ENCODE peak calls at places on chromosomes 11 and 22, in seven cellular contexts. S, R, Q, W, D, C and Y are unnamed samples. For H3K27me3, the result is how much of the 10 kb centered on the place peaks cover.

GRCh38 chr11:12773591-12773990 is 99.4 kb downstream of the TEAD1 start:
- DNase-seq in S (no peak), R (no peak), Q (no peak), W (no peak), D (no peak), C (no peak), Y (no peak)

GRCh38 chr22:27060188-27060587 is 402.8 kb downstream of the MIAT start:
- DNase-seq in S (no peak), R (no peak), Q (no peak), W (no peak), D (no peak), C (no peak), Y (no peak)

GRCh38 chr11:78138694-78139421 is 568 bp downstream of the ALG8 start:
- DNase-seq in S (no peak), R (no peak), Q (peak), W (no peak), D (peak), C (peak), Y (no peak)

GRCh38 chr11:8032122-8032521 is 45.0 kb downstream of the EIF3F start:
- DNase-seq in S (no peak), R (no peak), Q (no peak), W (no peak), D (no peak), C (no peak), Y (no peak)

GRCh38 chr22:23073506-23074229 is 3.3 kb downstream of the GNAZ start:
- DNase-seq in S (peak), R (no peak), Q (no peak), W (no peak), D (no peak), C (no peak), Y (no peak)

GRCh38 chr11:43504316-43504950 is 145.7 kb downstream of the TTC17 start:
- DNase-seq in S (no peak), R (no peak), Q (no peak), W (no peak), D (no peak), C (peak), Y (no peak)

GRCh38 chr22:20441631-20442484 is 4.2 kb upstream of the SCARF2 start:
- DNase-seq in S (peak), R (no peak), Q (no peak), W (no peak), D (no peak), C (peak), Y (peak)

GRCh38 chr11:2789791-2790580 is 90.2 kb upstream of the KCNQ1OT1 start:
- DNase-seq in S (peak), R (no peak), Q (peak), W (no peak), D (peak), C (no peak), Y (peak)

GRCh38 chr22:47154621-47155081 is 392.2 kb downstream of the TBC1D22A start:
- DNase-seq in S (no peak), R (peak), Q (no peak), W (no peak), D (no peak), C (peak), Y (peak)

GRCh38 chr11:104433751-104434150 is 269.8 kb upstream of the PDGFD start:
- DNase-seq in S (no peak), R (no peak), Q (no peak), W (no peak), D (no peak), C (peak), Y (no peak)

GRCh38 chr22:20777420-20778177 is 3.7 kb downstream of the SERPIND1 start:
- DNase-seq in S (peak), R (peak), Q (peak), W (no peak), D (peak), C (peak), Y (no peak)

GRCh38 chr11:20035701-20036601 is 124.3 kb downstream of the DBX1 start:
- DNase-seq in S (no peak), R (peak), Q (no peak), W (no peak), D (peak), C (peak), Y (no peak)

GRCh38 chr22:49155039-49155808 is 672.4 kb downstream of the BRD1 start:
- DNase-seq in S (no peak), R (no peak), Q (no peak), W (no peak), D (no peak), C (no peak), Y (no peak)

GRCh38 chr11:47552086-47552580 is 799 bp downstream of the CELF1 start:
- DNase-seq in S (no peak), R (no peak), Q (peak), W (no peak), D (peak), C (peak), Y (peak)

GRCh38 chr11:130710022-130710421 is 206.3 kb downstream of the SNX19 start:
- DNase-seq in S (no peak), R (no peak), Q (no peak), W (no peak), D (no peak), C (no peak), Y (no peak)

GRCh38 chr11:14308114-14308896 is 50.7 kb downstream of the RRAS2 start:
- DNase-seq in S (no peak), R (no peak), Q (no peak), W (no peak), D (no peak), C (peak), Y (no peak)

GRCh38 chr22:28051787-28052356 is 132.8 kb upstream of the PITPNB start:
- DNase-seq in S (peak), R (no peak), Q (peak), W (no peak), D (peak), C (peak), Y (peak)

DNA sequence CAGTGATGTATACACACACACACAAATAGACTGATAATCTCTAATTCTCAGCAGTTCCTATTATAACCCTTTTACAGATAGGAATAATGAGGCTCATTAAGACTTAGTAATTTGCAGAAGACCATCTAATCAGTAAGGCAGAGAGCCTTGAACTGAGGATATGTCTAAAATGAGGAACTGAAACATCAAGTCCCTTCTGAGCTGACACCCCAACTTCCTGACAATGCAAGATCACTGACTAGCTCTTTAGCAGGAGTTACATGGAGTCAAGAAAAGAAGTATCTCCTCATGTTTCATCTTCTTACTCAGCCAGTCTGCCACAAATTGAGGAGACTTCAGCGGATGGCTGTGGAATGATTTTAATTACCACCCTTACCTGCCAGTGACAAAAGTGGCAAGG is 193.0 kb downstream of the MSANTD4 start:
- DNase-seq in S (no peak), R (no peak), Q (no peak), W (no peak), D (no peak), C (no peak), Y (no peak)
- H3K4me3 ChIP-seq in S (no peak), R (no peak), Q (no peak), W (no peak), D (no peak), C (no peak), Y (no peak)

GRCh38 chr11:107608809-107609208 is 17.9 kb downstream of the ELMOD1 start:
- DNase-seq in S (no peak), R (no peak), Q (no peak), W (no peak), D (no peak), C (no peak), Y (no peak)
- H3K27me3 ChIP-seq in S (under half), R (under half), Q (under half), W (half or more), D (under half), C (under half), Y (under half)

DNA sequence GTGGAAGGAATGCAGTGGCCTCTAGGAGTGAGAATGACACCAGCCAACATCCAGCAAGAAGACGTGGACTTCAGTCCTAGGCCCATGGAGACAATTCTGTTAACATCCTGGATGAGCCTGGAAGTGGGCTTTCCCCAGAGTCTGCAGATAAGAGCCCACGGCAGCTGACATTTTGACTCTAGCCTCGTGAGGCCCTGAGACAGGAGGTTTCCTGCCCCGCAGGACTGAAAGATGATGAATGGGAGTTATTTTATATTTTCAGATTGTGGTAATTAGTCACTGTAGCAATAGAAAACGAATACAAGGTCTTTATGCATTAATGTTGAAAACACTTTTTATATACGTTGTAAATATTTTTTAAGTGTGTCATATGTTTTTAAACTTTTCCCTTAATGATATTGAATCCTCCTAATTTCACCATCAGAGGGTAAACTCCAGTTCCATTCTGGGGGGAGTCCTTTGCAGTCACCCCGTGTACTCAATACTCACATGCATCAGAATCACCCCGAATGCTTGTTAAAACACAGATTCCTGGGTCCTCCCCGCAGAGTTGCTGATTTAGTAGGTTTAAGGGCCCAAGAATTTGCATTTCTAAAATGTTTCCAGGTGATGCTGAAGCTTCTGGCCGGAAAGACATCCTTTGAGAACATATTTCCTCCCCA is 545 bp upstream of the TPCN2 start:
- DNase-seq in S (no peak), R (no peak), Q (no peak), W (no peak), D (no peak), C (peak), Y (no peak)
- H3K4me3 ChIP-seq in S (peak), R (peak), Q (peak), W (peak), D (peak), C (peak), Y (peak)

DNA sequence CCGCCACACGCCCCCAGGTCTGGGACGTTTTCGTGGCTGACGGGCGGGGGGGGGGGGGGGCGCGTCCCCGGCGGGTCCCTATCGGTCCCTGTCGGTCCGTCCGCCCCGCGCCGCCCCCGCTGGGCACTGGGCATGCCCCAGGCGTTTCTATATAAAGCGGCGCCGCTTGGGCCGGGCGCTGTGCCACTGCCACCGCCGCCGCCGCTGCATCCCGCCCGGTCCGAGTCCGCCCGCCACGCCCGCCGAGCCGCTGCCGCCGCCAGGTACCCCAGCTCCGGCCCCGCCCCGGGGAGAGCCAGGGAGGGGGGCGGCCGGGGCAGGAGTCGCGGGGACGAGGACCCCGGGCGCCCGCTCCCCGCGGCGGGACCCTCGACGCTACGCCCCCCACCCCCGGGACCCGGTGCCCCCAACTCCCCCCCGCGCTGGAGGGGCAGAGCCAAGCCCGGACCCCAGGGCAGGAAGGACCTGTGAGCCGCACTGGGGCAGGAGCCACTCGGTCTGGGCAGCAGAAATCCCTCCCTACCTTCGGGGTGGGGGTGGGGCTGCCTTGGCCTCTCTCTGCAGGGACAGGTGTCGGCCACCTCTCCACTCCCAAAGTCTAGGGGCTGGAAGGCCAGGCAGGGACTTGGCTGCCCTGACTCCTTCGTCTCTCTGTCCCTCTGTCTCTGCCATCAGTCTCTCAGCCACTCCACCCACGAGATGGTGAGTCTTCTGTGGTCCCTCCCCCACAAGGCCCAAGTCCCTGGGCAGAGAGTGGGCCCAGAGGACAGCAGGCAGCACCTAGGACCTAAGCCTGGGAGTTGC is at the start of gene CARNS1:
- DNase-seq in S (no peak), R (no peak), Q (no peak), W (no peak), D (no peak), C (no peak), Y (peak)
- H3K27me3 ChIP-seq in S (under half), R (under half), Q (under half), W (under half), D (under half), C (under half), Y (under half)

DNA sequence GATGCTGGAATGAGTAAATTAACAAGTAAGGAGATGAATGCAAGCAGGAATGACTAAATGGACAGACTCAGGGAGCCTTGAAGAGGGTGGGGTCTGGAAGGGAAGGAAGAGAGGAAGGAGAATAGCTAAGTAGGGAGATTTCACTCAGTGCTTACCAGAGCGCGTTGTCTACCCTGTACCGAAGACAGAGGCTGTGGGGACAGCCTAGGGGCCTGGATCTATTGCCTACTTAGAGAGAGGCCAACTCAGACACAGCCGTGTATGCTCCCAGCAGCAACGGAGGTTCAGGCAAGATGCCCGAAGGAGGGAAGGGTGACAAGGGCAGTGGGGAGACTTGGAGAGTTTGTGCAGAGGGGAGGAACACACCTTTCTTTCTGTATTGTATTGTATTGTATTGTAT is at the start of gene FOLR2:
- DNase-seq in S (no peak), R (no peak), Q (no peak), W (no peak), D (no peak), C (no peak), Y (no peak)
- H3K4me3 ChIP-seq in S (peak), R (no peak), Q (no peak), W (no peak), D (no peak), C (no peak), Y (no peak)